ENCODE peak calls at places on chromosomes 7 and 10, in nine cellular contexts. I is Right ventricle myocardium superior, R is MCF 10A, V is lung microvascular endothelial cell, A is lower leg skin, O is kidney glomerular epithelial cell, M is KBM-7, Y is NCI-H1105, K is NCI-H345. X is an unnamed sample.

GRCh38 chr10:127442220-127442525 is 106.9 kb upstream of the NPS start:
- DNase-seq in R (no peak), Y (no peak), K (no peak), O (no peak), A (no peak), M (no peak), I (no peak), V (no peak), X (no peak)

GRCh38 chr10:15092855-15093408 is 4.2 kb upstream of the RPP38 start:
- DNase-seq in Y (no peak), K (no peak), A (no peak), O (no peak), V (no peak), R (no peak), M (no peak), I (no peak), X (no peak)

GRCh38 chr10:16941865-16942264 is 124.6 kb upstream of the RSU1 start:
- DNase-seq in R (no peak), Y (no peak), A (no peak), I (no peak), M (no peak), V (no peak), K (no peak), O (no peak), X (no peak)

GRCh38 chr10:1380075-1380793 is 324.0 kb downstream of the WDR37 start:
- DNase-seq in I (no peak), M (no peak), Y (no peak), K (no peak), R (no peak), V (no peak), O (no peak), A (no peak), X (no peak)

GRCh38 chr10:541750-542371 is 147.6 kb downstream of the DIP2C start:
- DNase-seq in O (no peak), K (peak), A (no peak), R (no peak), I (peak), V (no peak), Y (peak), M (no peak), X (no peak)

GRCh38 chr7:2730846-2731770 is 43.1 kb downstream of the AMZ1 start:
- DNase-seq in I (peak), A (no peak), R (no peak), V (no peak), M (no peak), K (no peak), O (no peak), Y (no peak), X (no peak)

GRCh38 chr10:43903451-43903850 is 254.8 kb upstream of the ZNF32 start:
- DNase-seq in M (no peak), V (no peak), A (no peak), O (no peak), Y (no peak), K (no peak), I (no peak), R (no peak), X (no peak)

GRCh38 chr7:45013465-45013967 is 13.5 kb downstream of the CCM2 start:
- DNase-seq in R (no peak), Y (no peak), I (no peak), M (no peak), V (no peak), O (no peak), A (no peak), K (no peak), X (no peak)

X was measured in psoas muscle.